ENCODE peak calls at places on chromosomes 6 and 20, in eight cellular contexts. One of them, this sample, is unnamed.
A peak's percentile ranks its signal among the peaks of the same experiment; 100 is the strongest.

GRCh38 chr6:166387642-166388325 is 5.0 kb upstream of the MPC1 start:
- DNase-seq in HepG2: peak; percentile 90
- DNase-seq in fibroblast of lung: no peak
- DNase-seq in mesenchymal stem cell: no peak
- DNase-seq in IMR-90: no peak
- DNase-seq in endothelial cell of umbilical vein: no peak
- DNase-seq in mesendoderm: no peak
- DNase-seq in GM23248: no peak
- DNase-seq in this sample: no peak

GRCh38 chr6:16653226-16653625 is 108.0 kb downstream of the ATXN1 start:
- DNase-seq in mesendoderm: no peak
- DNase-seq in endothelial cell of umbilical vein: no peak
- DNase-seq in GM23248: no peak
- DNase-seq in IMR-90: no peak
- DNase-seq in fibroblast of lung: no peak
- DNase-seq in mesenchymal stem cell: no peak
- DNase-seq in HepG2: no peak
- DNase-seq in this sample: no peak

GRCh38 chr6:89058627-89059026 is 21.9 kb upstream of the PNRC1 start:
- DNase-seq in mesendoderm: no peak
- DNase-seq in IMR-90: no peak
- DNase-seq in endothelial cell of umbilical vein: no peak
- DNase-seq in mesenchymal stem cell: no peak
- DNase-seq in fibroblast of lung: no peak
- DNase-seq in GM23248: no peak
- DNase-seq in HepG2: no peak
- DNase-seq in this sample: no peak

GRCh38 chr6:81909981-81910910 is 157.8 kb upstream of the TENT5A start:
- DNase-seq in fibroblast of lung: peak; percentile 69
- DNase-seq in HepG2: no peak
- DNase-seq in IMR-90: peak; percentile 33
- DNase-seq in GM23248: no peak
- DNase-seq in endothelial cell of umbilical vein: no peak
- DNase-seq in mesendoderm: no peak
- DNase-seq in mesenchymal stem cell: peak; percentile 35
- DNase-seq in this sample: no peak

GRCh38 chr6:125014157-125014957 is 52.1 kb downstream of the RNF217 start:
- DNase-seq in fibroblast of lung: peak; percentile 85
- DNase-seq in HepG2: no peak
- DNase-seq in IMR-90: peak; percentile 89
- DNase-seq in mesenchymal stem cell: peak; percentile 50
- DNase-seq in endothelial cell of umbilical vein: peak; percentile 48
- DNase-seq in mesendoderm: no peak
- DNase-seq in GM23248: peak; percentile 56
- DNase-seq in this sample: peak; percentile 46

GRCh38 chr6:43807228-43808061 is 37.4 kb downstream of the VEGFA start:
- DNase-seq in GM23248: peak; percentile 12
- DNase-seq in IMR-90: peak; percentile 71
- DNase-seq in endothelial cell of umbilical vein: no peak
- DNase-seq in HepG2: peak; percentile 60
- DNase-seq in mesenchymal stem cell: peak; percentile 63
- DNase-seq in fibroblast of lung: no peak
- DNase-seq in mesendoderm: no peak
- DNase-seq in this sample: no peak

GRCh38 chr6:40788661-40789111 is 201.5 kb upstream of the LRFN2 start:
- DNase-seq in fibroblast of lung: peak; percentile 10
- DNase-seq in mesendoderm: no peak
- DNase-seq in HepG2: no peak
- DNase-seq in mesenchymal stem cell: no peak
- DNase-seq in IMR-90: no peak
- DNase-seq in GM23248: peak; percentile 67
- DNase-seq in endothelial cell of umbilical vein: peak; percentile 59
- DNase-seq in this sample: no peak

GRCh38 chr6:109783245-109783990 is 92.3 kb downstream of the FIG4 start:
- DNase-seq in HepG2: no peak
- DNase-seq in endothelial cell of umbilical vein: no peak
- DNase-seq in mesenchymal stem cell: no peak
- DNase-seq in GM23248: peak; percentile 52
- DNase-seq in fibroblast of lung: no peak
- DNase-seq in mesendoderm: peak; percentile 71
- DNase-seq in IMR-90: peak; percentile 29
- DNase-seq in this sample: no peak

GRCh38 chr20:1861996-1862664 is 33.1 kb upstream of the SIRPA start:
- DNase-seq in GM23248: no peak
- DNase-seq in fibroblast of lung: no peak
- DNase-seq in endothelial cell of umbilical vein: no peak
- DNase-seq in IMR-90: no peak
- DNase-seq in HepG2: no peak
- DNase-seq in mesenchymal stem cell: no peak
- DNase-seq in mesendoderm: peak; percentile 55
- DNase-seq in this sample: no peak

GRCh38 chr20:44079291-44079690 is 107.7 kb downstream of the JPH2 start:
- DNase-seq in mesenchymal stem cell: peak; percentile 34
- DNase-seq in HepG2: no peak
- DNase-seq in GM23248: peak; percentile 29
- DNase-seq in IMR-90: no peak
- DNase-seq in mesendoderm: no peak
- DNase-seq in endothelial cell of umbilical vein: no peak
- DNase-seq in fibroblast of lung: peak; percentile 14
- DNase-seq in this sample: no peak

GRCh38 chr20:14647016-14647415 is 309.6 kb upstream of the FLRT3 start:
- DNase-seq in mesenchymal stem cell: no peak
- DNase-seq in GM23248: no peak
- DNase-seq in mesendoderm: no peak
- DNase-seq in IMR-90: no peak
- DNase-seq in HepG2: no peak
- DNase-seq in fibroblast of lung: no peak
- DNase-seq in endothelial cell of umbilical vein: no peak
- DNase-seq in this sample: no peak

GRCh38 chr20:63530788-63531160 is 6.4 kb downstream of the PTK6 start:
- DNase-seq in GM23248: no peak
- DNase-seq in HepG2: no peak
- DNase-seq in mesendoderm: no peak
- DNase-seq in endothelial cell of umbilical vein: no peak
- DNase-seq in fibroblast of lung: no peak
- DNase-seq in IMR-90: no peak
- DNase-seq in mesenchymal stem cell: no peak
- DNase-seq in this sample: no peak

GRCh38 chr6:15329154-15329781 is 83.4 kb downstream of the JARID2 start:
- DNase-seq in IMR-90: peak; percentile 95
- DNase-seq in mesenchymal stem cell: peak; percentile 91
- DNase-seq in fibroblast of lung: peak; percentile 96
- DNase-seq in mesendoderm: peak; percentile 55
- DNase-seq in GM23248: peak; percentile 97
- DNase-seq in endothelial cell of umbilical vein: no peak
- DNase-seq in HepG2: no peak
- DNase-seq in this sample: peak; percentile 93

GRCh38 chr6:111427341-111428116 is 55.5 kb downstream of the REV3L start:
- DNase-seq in mesendoderm: no peak
- DNase-seq in GM23248: peak; percentile 90
- DNase-seq in fibroblast of lung: peak; percentile 87
- DNase-seq in mesenchymal stem cell: peak; percentile 91
- DNase-seq in HepG2: peak; percentile 85
- DNase-seq in IMR-90: peak; percentile 85
- DNase-seq in endothelial cell of umbilical vein: peak; percentile 90
- DNase-seq in this sample: peak; percentile 97

GRCh38 chr20:2172305-2173175 is 70.9 kb downstream of the STK35 start:
- DNase-seq in fibroblast of lung: peak; percentile 25
- DNase-seq in HepG2: peak; percentile 55
- DNase-seq in GM23248: peak; percentile 79
- DNase-seq in IMR-90: peak; percentile 45
- DNase-seq in mesenchymal stem cell: peak; percentile 59
- DNase-seq in mesendoderm: peak; percentile 50
- DNase-seq in endothelial cell of umbilical vein: peak; percentile 54
- DNase-seq in this sample: peak; percentile 23

GRCh38 chr20:24585796-24586522 is 116.5 kb downstream of the SYNDIG1 start:
- DNase-seq in IMR-90: no peak
- DNase-seq in mesendoderm: no peak
- DNase-seq in mesenchymal stem cell: no peak
- DNase-seq in GM23248: no peak
- DNase-seq in HepG2: no peak
- DNase-seq in fibroblast of lung: no peak
- DNase-seq in endothelial cell of umbilical vein: no peak
- DNase-seq in this sample: no peak

GRCh38 chr6:3631862-3632261 is 119.7 kb downstream of the PXDC1 start:
- DNase-seq in GM23248: no peak
- DNase-seq in fibroblast of lung: no peak
- DNase-seq in endothelial cell of umbilical vein: no peak
- DNase-seq in mesenchymal stem cell: no peak
- DNase-seq in HepG2: no peak
- DNase-seq in mesendoderm: no peak
- DNase-seq in IMR-90: no peak
- DNase-seq in this sample: peak; percentile 5

GRCh38 chr6:28682542-28682941 is 156.9 kb downstream of the GPX5 start:
- DNase-seq in GM23248: no peak
- DNase-seq in mesenchymal stem cell: no peak
- DNase-seq in endothelial cell of umbilical vein: no peak
- DNase-seq in fibroblast of lung: no peak
- DNase-seq in mesendoderm: peak; percentile 83
- DNase-seq in IMR-90: no peak
- DNase-seq in HepG2: no peak
- DNase-seq in this sample: no peak
- H3K9ac ChIP-seq in GM23248: no peak overlapping the region
- H3K9ac ChIP-seq in mesenchymal stem cell: no peak overlapping the region
- H3K9ac ChIP-seq in endothelial cell of umbilical vein: no peak overlapping the region
- H3K9ac ChIP-seq in fibroblast of lung: no peak overlapping the region
- H3K9ac ChIP-seq in mesendoderm: no peak overlapping the region
- H3K9ac ChIP-seq in IMR-90: no peak overlapping the region
- H3K9ac ChIP-seq in HepG2: no peak overlapping the region
- H3K9ac ChIP-seq in this sample: no peak overlapping the region

GRCh38 chr20:38034961-38035360 is 1.4 kb downstream of the RPRD1B start:
- DNase-seq in mesenchymal stem cell: no peak
- DNase-seq in HepG2: no peak
- DNase-seq in endothelial cell of umbilical vein: no peak
- DNase-seq in mesendoderm: no peak
- DNase-seq in fibroblast of lung: peak; percentile 25
- DNase-seq in GM23248: peak; percentile 51
- DNase-seq in IMR-90: no peak
- DNase-seq in this sample: peak; percentile 21
- H3K9ac ChIP-seq in mesenchymal stem cell: peak overlapping the region; percentile 98
- H3K9ac ChIP-seq in HepG2: peak overlapping the region; percentile 98
- H3K9ac ChIP-seq in endothelial cell of umbilical vein: peak overlapping the region; percentile 84
- H3K9ac ChIP-seq in mesendoderm: peak overlapping the region; percentile 96
- H3K9ac ChIP-seq in fibroblast of lung: no peak overlapping the region
- H3K9ac ChIP-seq in GM23248: peak overlapping the region; percentile 97
- H3K9ac ChIP-seq in IMR-90: peak overlapping the region; percentile 37
- H3K9ac ChIP-seq in this sample: peak overlapping the region; percentile 96

GRCh38 chr20:50690979-50691584 is at the start of gene RIPOR3:
- DNase-seq in mesendoderm: peak; percentile 40
- DNase-seq in mesenchymal stem cell: peak; percentile 71
- DNase-seq in endothelial cell of umbilical vein: no peak
- DNase-seq in GM23248: peak; percentile 60
- DNase-seq in fibroblast of lung: peak; percentile 39
- DNase-seq in HepG2: no peak
- DNase-seq in IMR-90: no peak
- DNase-seq in this sample: no peak
- H3K9ac ChIP-seq in mesendoderm: peak within 1 kb of the TSS; percentile 48
- H3K9ac ChIP-seq in mesenchymal stem cell: peak within 1 kb of the TSS; percentile 90
- H3K9ac ChIP-seq in endothelial cell of umbilical vein: no peak within 1 kb of the TSS
- H3K9ac ChIP-seq in GM23248: peak within 1 kb of the TSS; percentile 68
- H3K9ac ChIP-seq in fibroblast of lung: no peak within 1 kb of the TSS
- H3K9ac ChIP-seq in HepG2: no peak within 1 kb of the TSS
- H3K9ac ChIP-seq in IMR-90: peak within 1 kb of the TSS; percentile 55
- H3K9ac ChIP-seq in this sample: no peak within 1 kb of the TSS

GRCh38 chr20:52318601-52319000 is 127.0 kb upstream of the ZFP64 start:
- DNase-seq in endothelial cell of umbilical vein: no peak
- DNase-seq in GM23248: no peak
- DNase-seq in mesendoderm: no peak
- DNase-seq in HepG2: no peak
- DNase-seq in fibroblast of lung: no peak
- DNase-seq in IMR-90: no peak
- DNase-seq in mesenchymal stem cell: no peak
- DNase-seq in this sample: no peak

GRCh38 chr20:52311209-52311794 is 119.7 kb upstream of the ZFP64 start:
- DNase-seq in HepG2: no peak
- DNase-seq in fibroblast of lung: no peak
- DNase-seq in GM23248: no peak
- DNase-seq in IMR-90: no peak
- DNase-seq in mesendoderm: no peak
- DNase-seq in mesenchymal stem cell: no peak
- DNase-seq in endothelial cell of umbilical vein: no peak
- DNase-seq in this sample: no peak

GRCh38 chr20:52312131-52312729 is 120.7 kb upstream of the ZFP64 start:
- DNase-seq in mesendoderm: peak; percentile 68
- DNase-seq in HepG2: peak; percentile 70
- DNase-seq in endothelial cell of umbilical vein: peak; percentile 82
- DNase-seq in IMR-90: peak; percentile 60
- DNase-seq in mesenchymal stem cell: peak; percentile 76
- DNase-seq in GM23248: peak; percentile 79
- DNase-seq in fibroblast of lung: peak; percentile 53
- DNase-seq in this sample: peak; percentile 32

DNA sequence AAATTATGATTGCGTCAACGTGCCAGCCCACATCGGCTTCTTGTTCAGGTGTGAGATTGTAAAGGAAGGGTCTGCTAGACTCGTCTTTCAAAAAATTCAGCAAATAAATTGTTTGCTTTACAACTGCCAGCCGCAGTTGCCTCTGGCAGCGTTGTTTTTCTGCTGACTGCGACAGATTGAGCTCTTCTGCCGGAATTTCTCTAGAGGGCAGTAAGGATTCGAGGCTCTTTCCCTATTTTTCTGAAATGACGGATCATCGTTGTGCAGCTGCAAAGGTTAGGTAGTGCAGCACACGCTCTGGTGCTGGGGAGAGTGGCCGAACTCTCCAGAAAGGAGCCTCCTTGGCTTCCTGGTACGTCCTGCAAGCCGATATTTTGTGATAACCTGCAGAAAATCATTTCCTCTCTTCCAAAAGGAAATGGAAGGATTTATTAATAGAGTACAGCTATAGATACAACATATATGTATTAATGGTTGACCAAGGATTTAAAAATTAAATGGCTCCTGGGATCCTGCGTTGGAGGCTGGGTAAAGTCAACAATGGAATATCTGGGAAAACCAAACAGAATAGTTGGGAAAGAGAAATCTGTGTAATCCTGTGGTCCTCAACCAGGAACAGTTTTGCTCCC is 121.9 kb upstream of the ZFP64 start:
- DNase-seq in HepG2: peak; percentile 60
- DNase-seq in fibroblast of lung: peak; percentile 48
- DNase-seq in IMR-90: peak; percentile 35
- DNase-seq in endothelial cell of umbilical vein: peak; percentile 54
- DNase-seq in mesenchymal stem cell: peak; percentile 64
- DNase-seq in mesendoderm: peak; percentile 71
- DNase-seq in GM23248: peak; percentile 75
- DNase-seq in this sample: peak; percentile 23
- H3K9ac ChIP-seq in HepG2: no peak overlapping the region
- H3K9ac ChIP-seq in fibroblast of lung: no peak overlapping the region
- H3K9ac ChIP-seq in IMR-90: no peak overlapping the region
- H3K9ac ChIP-seq in endothelial cell of umbilical vein: no peak overlapping the region
- H3K9ac ChIP-seq in mesenchymal stem cell: peak overlapping the region; percentile 70
- H3K9ac ChIP-seq in mesendoderm: no peak overlapping the region
- H3K9ac ChIP-seq in GM23248: no peak overlapping the region
- H3K9ac ChIP-seq in this sample: no peak overlapping the region